ENCODE peak calls at places on chromosomes 16 and 17, in nine cellular contexts. One of them, this sample, is unnamed.

GRCh38 chr16:66544358-66544757 is 5.6 kb downstream of the TK2 start:
- DNase-seq in activated CD4-positive, CD25-positive, alpha-beta regulatory T cell treated with anti-CD3 and anti-CD28 coated beads, Interleukin-2, amount 50 U/mL, for 16 hours: no peak
- DNase-seq in CD8-positive, alpha-beta memory T cell: no peak
- DNase-seq in EL: no peak
- DNase-seq in Karpas-422: no peak
- DNase-seq in GM10248: no peak
- DNase-seq in breast epithelium: no peak
- DNase-seq in NCI-H1092 treated with DMSO at 0.1 percent for 48 hours: peak; percentile 48
- DNase-seq in cardiac fibroblast: no peak
- DNase-seq in this sample: peak; percentile 57

GRCh38 chr16:8678068-8678927 is 3.9 kb downstream of the ABAT start:
- DNase-seq in activated CD4-positive, CD25-positive, alpha-beta regulatory T cell treated with anti-CD3 and anti-CD28 coated beads, Interleukin-2, amount 50 U/mL, for 16 hours: no peak
- DNase-seq in CD8-positive, alpha-beta memory T cell: no peak
- DNase-seq in EL: peak; percentile 30
- DNase-seq in Karpas-422: no peak
- DNase-seq in GM10248: no peak
- DNase-seq in breast epithelium: no peak
- DNase-seq in NCI-H1092 treated with DMSO at 0.1 percent for 48 hours: no peak
- DNase-seq in cardiac fibroblast: peak; percentile 74
- DNase-seq in this sample: no peak

GRCh38 chr17:10699861-10700260 is 2.5 kb downstream of the ADPRM start:
- DNase-seq in activated CD4-positive, CD25-positive, alpha-beta regulatory T cell treated with anti-CD3 and anti-CD28 coated beads, Interleukin-2, amount 50 U/mL, for 16 hours: no peak
- DNase-seq in CD8-positive, alpha-beta memory T cell: no peak
- DNase-seq in EL: peak; percentile 42
- DNase-seq in Karpas-422: no peak
- DNase-seq in GM10248: no peak
- DNase-seq in breast epithelium: no peak
- DNase-seq in NCI-H1092 treated with DMSO at 0.1 percent for 48 hours: no peak
- DNase-seq in cardiac fibroblast: peak; percentile 20
- DNase-seq in this sample: no peak

GRCh38 chr16:88582912-88583575 is 12.8 kb downstream of the ZC3H18 start:
- DNase-seq in activated CD4-positive, CD25-positive, alpha-beta regulatory T cell treated with anti-CD3 and anti-CD28 coated beads, Interleukin-2, amount 50 U/mL, for 16 hours: no peak
- DNase-seq in CD8-positive, alpha-beta memory T cell: no peak
- DNase-seq in EL: no peak
- DNase-seq in Karpas-422: no peak
- DNase-seq in GM10248: no peak
- DNase-seq in breast epithelium: no peak
- DNase-seq in NCI-H1092 treated with DMSO at 0.1 percent for 48 hours: no peak
- DNase-seq in cardiac fibroblast: no peak
- DNase-seq in this sample: no peak

GRCh38 chr17:31392856-31393748 is 1.6 kb downstream of the RAB11FIP4 start:
- DNase-seq in activated CD4-positive, CD25-positive, alpha-beta regulatory T cell treated with anti-CD3 and anti-CD28 coated beads, Interleukin-2, amount 50 U/mL, for 16 hours: no peak
- DNase-seq in CD8-positive, alpha-beta memory T cell: no peak
- DNase-seq in EL: no peak
- DNase-seq in Karpas-422: no peak
- DNase-seq in GM10248: no peak
- DNase-seq in breast epithelium: no peak
- DNase-seq in NCI-H1092 treated with DMSO at 0.1 percent for 48 hours: no peak
- DNase-seq in cardiac fibroblast: no peak
- DNase-seq in this sample: no peak

GRCh38 chr16:27230562-27230991 is 27.3 kb downstream of the KDM8 start:
- DNase-seq in activated CD4-positive, CD25-positive, alpha-beta regulatory T cell treated with anti-CD3 and anti-CD28 coated beads, Interleukin-2, amount 50 U/mL, for 16 hours: peak; percentile 26
- DNase-seq in CD8-positive, alpha-beta memory T cell: peak; percentile 56
- DNase-seq in EL: no peak
- DNase-seq in Karpas-422: no peak
- DNase-seq in GM10248: no peak
- DNase-seq in breast epithelium: no peak
- DNase-seq in NCI-H1092 treated with DMSO at 0.1 percent for 48 hours: no peak
- DNase-seq in cardiac fibroblast: no peak
- DNase-seq in this sample: no peak

GRCh38 chr16:27686926-27687325 is 137.0 kb downstream of the KATNIP start:
- DNase-seq in activated CD4-positive, CD25-positive, alpha-beta regulatory T cell treated with anti-CD3 and anti-CD28 coated beads, Interleukin-2, amount 50 U/mL, for 16 hours: no peak
- DNase-seq in CD8-positive, alpha-beta memory T cell: no peak
- DNase-seq in EL: no peak
- DNase-seq in Karpas-422: no peak
- DNase-seq in GM10248: no peak
- DNase-seq in breast epithelium: no peak
- DNase-seq in NCI-H1092 treated with DMSO at 0.1 percent for 48 hours: no peak
- DNase-seq in cardiac fibroblast: no peak
- DNase-seq in this sample: no peak

GRCh38 chr16:17358350-17358749 is 112.4 kb downstream of the XYLT1 start:
- DNase-seq in activated CD4-positive, CD25-positive, alpha-beta regulatory T cell treated with anti-CD3 and anti-CD28 coated beads, Interleukin-2, amount 50 U/mL, for 16 hours: no peak
- DNase-seq in CD8-positive, alpha-beta memory T cell: no peak
- DNase-seq in EL: no peak
- DNase-seq in Karpas-422: no peak
- DNase-seq in GM10248: no peak
- DNase-seq in breast epithelium: no peak
- DNase-seq in NCI-H1092 treated with DMSO at 0.1 percent for 48 hours: no peak
- DNase-seq in cardiac fibroblast: no peak
- DNase-seq in this sample: no peak

GRCh38 chr17:76713765-76714164 is 3.0 kb upstream of the MXRA7 start:
- DNase-seq in activated CD4-positive, CD25-positive, alpha-beta regulatory T cell treated with anti-CD3 and anti-CD28 coated beads, Interleukin-2, amount 50 U/mL, for 16 hours: no peak
- DNase-seq in CD8-positive, alpha-beta memory T cell: no peak
- DNase-seq in EL: no peak
- DNase-seq in Karpas-422: no peak
- DNase-seq in GM10248: no peak
- DNase-seq in breast epithelium: no peak
- DNase-seq in NCI-H1092 treated with DMSO at 0.1 percent for 48 hours: no peak
- DNase-seq in cardiac fibroblast: no peak
- DNase-seq in this sample: no peak

GRCh38 chr16:56910114-56910511 is 21.8 kb upstream of the HERPUD1 start:
- DNase-seq in activated CD4-positive, CD25-positive, alpha-beta regulatory T cell treated with anti-CD3 and anti-CD28 coated beads, Interleukin-2, amount 50 U/mL, for 16 hours: no peak
- DNase-seq in CD8-positive, alpha-beta memory T cell: no peak
- DNase-seq in EL: no peak
- DNase-seq in Karpas-422: no peak
- DNase-seq in GM10248: no peak
- DNase-seq in breast epithelium: no peak
- DNase-seq in NCI-H1092 treated with DMSO at 0.1 percent for 48 hours: no peak
- DNase-seq in cardiac fibroblast: peak; percentile 52
- DNase-seq in this sample: no peak

GRCh38 chr16:1900452-1900774 is 17.8 kb downstream of the HS3ST6 start:
- DNase-seq in activated CD4-positive, CD25-positive, alpha-beta regulatory T cell treated with anti-CD3 and anti-CD28 coated beads, Interleukin-2, amount 50 U/mL, for 16 hours: no peak
- DNase-seq in CD8-positive, alpha-beta memory T cell: no peak
- DNase-seq in EL: no peak
- DNase-seq in Karpas-422: no peak
- DNase-seq in GM10248: no peak
- DNase-seq in breast epithelium: no peak
- DNase-seq in NCI-H1092 treated with DMSO at 0.1 percent for 48 hours: peak; percentile 92
- DNase-seq in cardiac fibroblast: no peak
- DNase-seq in this sample: no peak

GRCh38 chr16:49498241-49499017 is 124.8 kb downstream of the C16orf78 start:
- DNase-seq in activated CD4-positive, CD25-positive, alpha-beta regulatory T cell treated with anti-CD3 and anti-CD28 coated beads, Interleukin-2, amount 50 U/mL, for 16 hours: no peak
- DNase-seq in CD8-positive, alpha-beta memory T cell: no peak
- DNase-seq in EL: no peak
- DNase-seq in Karpas-422: no peak
- DNase-seq in GM10248: no peak
- DNase-seq in breast epithelium: peak; percentile 22
- DNase-seq in NCI-H1092 treated with DMSO at 0.1 percent for 48 hours: peak; percentile 62
- DNase-seq in cardiac fibroblast: no peak
- DNase-seq in this sample: no peak

GRCh38 chr17:76631821-76632565 is 11.6 kb downstream of the ST6GALNAC1 start:
- DNase-seq in activated CD4-positive, CD25-positive, alpha-beta regulatory T cell treated with anti-CD3 and anti-CD28 coated beads, Interleukin-2, amount 50 U/mL, for 16 hours: no peak
- DNase-seq in CD8-positive, alpha-beta memory T cell: no peak
- DNase-seq in EL: no peak
- DNase-seq in Karpas-422: no peak
- DNase-seq in GM10248: no peak
- DNase-seq in breast epithelium: no peak
- DNase-seq in NCI-H1092 treated with DMSO at 0.1 percent for 48 hours: no peak
- DNase-seq in cardiac fibroblast: no peak
- DNase-seq in this sample: peak; percentile 86